ENCODE peak calls at places on chromosomes 2 and 18, in six cellular contexts. H is effector memory CD4-positive, alpha-beta T cell; J is psoas muscle; P is cardiac muscle cell; T is brain microvascular endothelial cell; O is AG04450. U is an unnamed sample.

GRCh38 chr2:180625006-180625844 is 355.2 kb upstream of the UBE2E3 start:
- DNase-seq in H (no peak), J (no peak), P (peak; percentile 74), T (peak; percentile 86), O (peak; percentile 67), U (no peak)

GRCh38 chr2:170142502-170142901 is 35.4 kb upstream of the MYO3B start:
- DNase-seq in H (no peak), J (no peak), P (no peak), T (no peak), O (no peak), U (no peak)

GRCh38 chr18:45874501-45875184 is 49.2 kb downstream of the SIGLEC15 start:
- DNase-seq in H (peak; percentile 47), J (no peak), P (peak; percentile 16), T (peak; percentile 42), O (no peak), U (no peak)

GRCh38 chr18:62445386-62445917 is 77.4 kb upstream of the ZCCHC2 start:
- DNase-seq in H (no peak), J (no peak), P (no peak), T (no peak), O (no peak), U (no peak)

GRCh38 chr2:26318950-26319349 is 27.0 kb upstream of the SELENOI start:
- DNase-seq in H (no peak), J (no peak), P (no peak), T (no peak), O (no peak), U (no peak)

GRCh38 chr2:197838036-197838435 is 33.6 kb downstream of the PLCL1 start:
- DNase-seq in H (no peak), J (no peak), P (peak; percentile 39), T (peak; percentile 43), O (no peak), U (no peak)

GRCh38 chr2:55338268-55338667 is 69.2 kb upstream of the MTIF2 start:
- DNase-seq in H (no peak), J (no peak), P (peak; percentile 16), T (no peak), O (no peak), U (no peak)

GRCh38 chr18:63365909-63366269 is 1.1 kb downstream of the KDSR start:
- DNase-seq in H (no peak), J (no peak), P (peak; percentile 24), T (no peak), O (no peak), U (no peak)

GRCh38 chr2:33859191-33859590 is 260.1 kb upstream of the FAM98A start:
- DNase-seq in H (no peak), J (no peak), P (no peak), T (no peak), O (no peak), U (no peak)

GRCh38 chr2:137435176-137435575 is 529.1 kb upstream of the HNMT start:
- DNase-seq in H (no peak), J (no peak), P (no peak), T (peak; percentile 11), O (no peak), U (no peak)

GRCh38 chr2:489838-490237 is 187.4 kb downstream of the TMEM18 start:
- DNase-seq in H (no peak), J (no peak), P (no peak), T (no peak), O (no peak), U (no peak)

GRCh38 chr2:56009758-56010534 is 86.4 kb upstream of the EFEMP1 start:
- DNase-seq in H (no peak), J (no peak), P (peak; percentile 79), T (peak; percentile 38), O (no peak), U (no peak)

GRCh38 chr2:27583390-27583915 is 611 bp downstream of the ZNF512 start:
- DNase-seq in H (no peak), J (no peak), P (peak; percentile 16), T (no peak), O (no peak), U (no peak)

GRCh38 chr18:42045346-42045745 is 90.3 kb downstream of the PIK3C3 start:
- DNase-seq in H (no peak), J (no peak), P (peak; percentile 8), T (peak; percentile 13), O (no peak), U (no peak)

GRCh38 chr2:38668787-38669479 is 3.0 kb downstream of the GALM start:
- DNase-seq in H (no peak), J (no peak), P (no peak), T (no peak), O (no peak), U (peak; percentile 33)

GRCh38 chr2:200258881-200259576 is 47.5 kb upstream of the SPATS2L start:
- DNase-seq in H (no peak), J (no peak), P (no peak), T (no peak), O (no peak), U (no peak)

GRCh38 chr2:20609349-20609994 is 41.4 kb downstream of the HS1BP3 start:
- DNase-seq in H (no peak), J (peak; percentile 64), P (peak; percentile 88), T (peak; percentile 52), O (no peak), U (peak; percentile 25)

GRCh38 chr2:104476075-104476474 is 377.8 kb upstream of the POU3F3 start:
- DNase-seq in H (no peak), J (no peak), P (no peak), T (no peak), O (no peak), U (no peak)

GRCh38 chr2:120826260-120826648 is 90.6 kb downstream of the GLI2 start:
- DNase-seq in H (no peak), J (peak; percentile 1), P (no peak), T (no peak), O (no peak), U (no peak)

GRCh38 chr2:120828832-120829632 is 93.4 kb downstream of the GLI2 start:
- DNase-seq in H (no peak), J (peak; percentile 12), P (no peak), T (no peak), O (no peak), U (no peak)

GRCh38 chr2:120828066-120828465 is 92.4 kb downstream of the GLI2 start:
- DNase-seq in H (no peak), J (peak; percentile 12), P (no peak), T (no peak), O (no peak), U (no peak)

GRCh38 chr2:120825370-120826259 is 89.9 kb downstream of the GLI2 start:
- DNase-seq in H (no peak), J (peak; percentile 86), P (peak; percentile 82), T (peak; percentile 54), O (peak; percentile 78), U (no peak)

DNA sequence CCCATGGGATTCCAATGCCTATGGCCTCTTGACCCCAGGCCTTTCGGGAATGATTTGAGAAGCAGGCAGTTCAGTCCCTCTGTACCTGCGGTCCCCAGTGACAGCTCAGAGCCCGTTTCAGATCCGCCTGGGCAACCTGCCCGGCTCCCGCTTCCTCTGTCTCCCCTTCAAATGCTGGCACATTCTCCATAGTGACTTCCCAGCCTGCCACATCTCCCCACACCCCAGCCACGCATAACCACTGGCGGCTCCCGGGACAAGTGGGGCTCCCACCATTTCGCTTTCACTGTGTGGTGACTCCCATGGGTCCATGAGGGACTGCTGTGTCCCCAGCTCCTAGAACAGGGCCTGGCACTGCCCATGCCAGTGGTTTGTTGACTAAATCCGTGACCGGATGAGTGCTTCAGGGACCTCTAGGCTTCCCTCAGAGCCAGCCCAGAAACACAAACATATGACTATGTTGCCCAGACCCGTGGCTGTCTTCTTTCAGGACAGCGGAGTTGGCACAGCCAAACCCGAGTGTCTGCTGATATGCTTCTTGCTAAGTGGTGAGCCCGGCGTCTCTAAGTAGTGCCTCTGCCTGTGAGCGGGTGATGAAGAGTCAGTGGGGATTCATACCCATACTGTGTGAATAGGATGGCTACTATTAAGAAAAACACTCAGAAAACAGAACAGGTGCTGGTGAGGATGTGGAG is 91.2 kb downstream of the GLI2 start:
- DNase-seq in H (no peak), J (peak; percentile 38), P (no peak), T (no peak), O (no peak), U (no peak)
- H3K27ac ChIP-seq in H (no peak overlapping the region), J (no peak overlapping the region), P (no peak overlapping the region), T (no peak overlapping the region), O (peak overlapping the region; percentile 73), U (no peak overlapping the region)

GRCh38 chr2:60868589-60869273 is 12.6 kb upstream of the REL start:
- DNase-seq in H (no peak), J (no peak), P (no peak), T (no peak), O (no peak), U (no peak)

GRCh38 chr2:60861736-60862135 is 19.6 kb upstream of the REL start:
- DNase-seq in H (no peak), J (no peak), P (no peak), T (no peak), O (no peak), U (no peak)

GRCh38 chr2:60867848-60868247 is 13.5 kb upstream of the REL start:
- DNase-seq in H (no peak), J (no peak), P (no peak), T (no peak), O (no peak), U (no peak)

GRCh38 chr2:60862642-60863041 is 18.7 kb upstream of the REL start:
- DNase-seq in H (no peak), J (no peak), P (no peak), T (no peak), O (no peak), U (no peak)

GRCh38 chr2:60867007-60867406 is 14.4 kb upstream of the REL start:
- DNase-seq in H (no peak), J (no peak), P (no peak), T (no peak), O (no peak), U (no peak)
- H3K27ac ChIP-seq in H (no peak overlapping the region), J (no peak overlapping the region), P (no peak overlapping the region), T (no peak overlapping the region), O (no peak overlapping the region), U (no peak overlapping the region)

DNA sequence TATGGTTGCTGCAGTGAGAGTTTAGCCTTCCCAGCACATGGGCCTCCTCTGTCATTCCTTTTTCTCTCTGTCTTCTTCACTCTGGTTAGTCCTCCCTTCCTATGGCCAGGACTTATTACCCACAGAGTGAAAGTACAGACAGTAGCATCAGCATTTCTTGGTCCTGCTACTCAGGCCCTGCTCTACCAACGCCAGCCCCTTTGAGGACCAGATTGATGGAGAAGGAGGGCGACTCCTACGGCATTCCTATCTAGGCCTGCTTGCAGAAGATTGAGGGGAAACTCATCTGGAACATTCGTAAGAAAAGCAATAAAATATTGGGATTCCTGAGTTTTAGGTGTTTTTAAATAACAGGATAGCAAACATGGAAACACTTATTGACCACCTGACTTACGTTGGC is 43.5 kb downstream of the BMP10 start:
- DNase-seq in H (no peak), J (no peak), P (peak; percentile 34), T (no peak), O (no peak), U (no peak)
- H3K27ac ChIP-seq in H (peak overlapping the region; percentile 37), J (no peak overlapping the region), P (no peak overlapping the region), T (no peak overlapping the region), O (no peak overlapping the region), U (no peak overlapping the region)

DNA sequence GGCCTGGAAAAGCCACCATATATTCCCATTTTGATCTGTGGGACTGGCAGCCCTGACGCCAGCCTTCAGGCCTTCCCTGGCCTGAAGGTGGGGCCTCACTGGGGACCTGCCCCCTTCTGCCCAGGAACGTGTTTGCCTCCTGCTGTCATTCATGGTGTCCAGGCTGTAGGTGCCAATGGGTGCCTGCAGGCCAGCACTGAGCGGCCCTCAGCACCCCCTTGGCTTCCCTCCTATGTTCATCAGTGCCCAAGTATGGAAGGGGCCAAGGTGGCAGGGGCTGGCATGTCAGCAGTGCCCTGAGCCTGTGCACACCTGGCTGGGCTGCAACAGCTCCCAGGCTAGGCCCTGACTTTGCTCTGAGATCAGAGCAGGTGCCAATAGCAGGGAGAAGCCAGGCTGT is 800.3 kb upstream of the RAB6C start:
- DNase-seq in H (no peak), J (no peak), P (no peak), T (no peak), O (no peak), U (no peak)
- H3K27ac ChIP-seq in H (no peak overlapping the region), J (no peak overlapping the region), P (no peak overlapping the region), T (no peak overlapping the region), O (no peak overlapping the region), U (no peak overlapping the region)